ENCODE peak calls at places on chromosomes 7 and 10, in eight cellular contexts. One of them, this sample, is unnamed.

GRCh38 chr7:135923700-135924261 is 53.4 kb downstream of the MTPN start:
- DNase-seq in HCT116: peak; percentile 81
- DNase-seq in heart left ventricle: no peak
- DNase-seq in body of pancreas: no peak
- DNase-seq in Caco-2: no peak
- DNase-seq in HL-60: no peak
- DNase-seq in uterus: no peak
- DNase-seq in CD8-positive, alpha-beta memory T cell: no peak
- DNase-seq in this sample: peak; percentile 83

GRCh38 chr10:30169342-30169741 is 110.0 kb upstream of the JCAD start:
- DNase-seq in HCT116: no peak
- DNase-seq in heart left ventricle: no peak
- DNase-seq in body of pancreas: no peak
- DNase-seq in Caco-2: no peak
- DNase-seq in HL-60: no peak
- DNase-seq in uterus: no peak
- DNase-seq in CD8-positive, alpha-beta memory T cell: no peak
- DNase-seq in this sample: no peak

GRCh38 chr7:24912874-24913514 is 67.0 kb downstream of the OSBPL3 start:
- DNase-seq in HCT116: no peak
- DNase-seq in heart left ventricle: no peak
- DNase-seq in body of pancreas: no peak
- DNase-seq in Caco-2: no peak
- DNase-seq in HL-60: no peak
- DNase-seq in uterus: no peak
- DNase-seq in CD8-positive, alpha-beta memory T cell: no peak
- DNase-seq in this sample: no peak

GRCh38 chr7:111499027-111499426 is 63.3 kb downstream of the IMMP2L start:
- DNase-seq in HCT116: peak; percentile 7
- DNase-seq in heart left ventricle: no peak
- DNase-seq in body of pancreas: no peak
- DNase-seq in Caco-2: no peak
- DNase-seq in HL-60: no peak
- DNase-seq in uterus: no peak
- DNase-seq in CD8-positive, alpha-beta memory T cell: no peak
- DNase-seq in this sample: no peak

GRCh38 chr7:139698879-139699278 is 78.9 kb downstream of the HIPK2 start:
- DNase-seq in HCT116: no peak
- DNase-seq in heart left ventricle: no peak
- DNase-seq in body of pancreas: no peak
- DNase-seq in Caco-2: no peak
- DNase-seq in HL-60: no peak
- DNase-seq in uterus: no peak
- DNase-seq in CD8-positive, alpha-beta memory T cell: no peak
- DNase-seq in this sample: no peak

GRCh38 chr10:62085821-62086220 is 182.8 kb downstream of the RTKN2 start:
- DNase-seq in HCT116: no peak
- DNase-seq in heart left ventricle: no peak
- DNase-seq in body of pancreas: no peak
- DNase-seq in Caco-2: no peak
- DNase-seq in HL-60: no peak
- DNase-seq in uterus: no peak
- DNase-seq in CD8-positive, alpha-beta memory T cell: no peak
- DNase-seq in this sample: no peak

GRCh38 chr10:120559800-120560199 is 102.8 kb downstream of the PLPP4 start:
- DNase-seq in HCT116: no peak
- DNase-seq in heart left ventricle: no peak
- DNase-seq in body of pancreas: no peak
- DNase-seq in Caco-2: no peak
- DNase-seq in HL-60: no peak
- DNase-seq in uterus: no peak
- DNase-seq in CD8-positive, alpha-beta memory T cell: no peak
- DNase-seq in this sample: no peak

GRCh38 chr10:77350711-77351119 is 286.9 kb downstream of the KCNMA1 start:
- DNase-seq in HCT116: peak; percentile 92
- DNase-seq in heart left ventricle: no peak
- DNase-seq in body of pancreas: peak; percentile 41
- DNase-seq in Caco-2: no peak
- DNase-seq in HL-60: no peak
- DNase-seq in uterus: peak; percentile 81
- DNase-seq in CD8-positive, alpha-beta memory T cell: no peak
- DNase-seq in this sample: no peak

GRCh38 chr7:120165231-120165630 is 107.7 kb upstream of the KCND2 start:
- DNase-seq in HCT116: no peak
- DNase-seq in heart left ventricle: no peak
- DNase-seq in body of pancreas: no peak
- DNase-seq in Caco-2: no peak
- DNase-seq in HL-60: no peak
- DNase-seq in uterus: no peak
- DNase-seq in CD8-positive, alpha-beta memory T cell: no peak
- DNase-seq in this sample: no peak

GRCh38 chr7:31068006-31068675 is 16.0 kb downstream of the ADCYAP1R1 start:
- DNase-seq in HCT116: no peak
- DNase-seq in heart left ventricle: no peak
- DNase-seq in body of pancreas: no peak
- DNase-seq in Caco-2: no peak
- DNase-seq in HL-60: no peak
- DNase-seq in uterus: no peak
- DNase-seq in CD8-positive, alpha-beta memory T cell: no peak
- DNase-seq in this sample: no peak

GRCh38 chr7:74231232-74231590 is 21.4 kb downstream of the LAT2 start:
- DNase-seq in HCT116: no peak
- DNase-seq in heart left ventricle: no peak
- DNase-seq in body of pancreas: no peak
- DNase-seq in Caco-2: no peak
- DNase-seq in HL-60: no peak
- DNase-seq in uterus: no peak
- DNase-seq in CD8-positive, alpha-beta memory T cell: peak; percentile 12
- DNase-seq in this sample: no peak

GRCh38 chr7:4115941-4116610 is 566.0 kb upstream of the FOXK1 start:
- DNase-seq in HCT116: no peak
- DNase-seq in heart left ventricle: no peak
- DNase-seq in body of pancreas: no peak
- DNase-seq in Caco-2: no peak
- DNase-seq in HL-60: no peak
- DNase-seq in uterus: no peak
- DNase-seq in CD8-positive, alpha-beta memory T cell: no peak
- DNase-seq in this sample: no peak

GRCh38 chr7:13602036-13602435 is 387.4 kb downstream of the ETV1 start:
- DNase-seq in HCT116: no peak
- DNase-seq in heart left ventricle: no peak
- DNase-seq in body of pancreas: no peak
- DNase-seq in Caco-2: no peak
- DNase-seq in HL-60: no peak
- DNase-seq in uterus: no peak
- DNase-seq in CD8-positive, alpha-beta memory T cell: no peak
- DNase-seq in this sample: no peak

GRCh38 chr10:194281-194680 is 59.0 kb downstream of the ZMYND11 start:
- DNase-seq in HCT116: no peak
- DNase-seq in heart left ventricle: no peak
- DNase-seq in body of pancreas: no peak
- DNase-seq in Caco-2: no peak
- DNase-seq in HL-60: no peak
- DNase-seq in uterus: no peak
- DNase-seq in CD8-positive, alpha-beta memory T cell: no peak
- DNase-seq in this sample: no peak

DNA sequence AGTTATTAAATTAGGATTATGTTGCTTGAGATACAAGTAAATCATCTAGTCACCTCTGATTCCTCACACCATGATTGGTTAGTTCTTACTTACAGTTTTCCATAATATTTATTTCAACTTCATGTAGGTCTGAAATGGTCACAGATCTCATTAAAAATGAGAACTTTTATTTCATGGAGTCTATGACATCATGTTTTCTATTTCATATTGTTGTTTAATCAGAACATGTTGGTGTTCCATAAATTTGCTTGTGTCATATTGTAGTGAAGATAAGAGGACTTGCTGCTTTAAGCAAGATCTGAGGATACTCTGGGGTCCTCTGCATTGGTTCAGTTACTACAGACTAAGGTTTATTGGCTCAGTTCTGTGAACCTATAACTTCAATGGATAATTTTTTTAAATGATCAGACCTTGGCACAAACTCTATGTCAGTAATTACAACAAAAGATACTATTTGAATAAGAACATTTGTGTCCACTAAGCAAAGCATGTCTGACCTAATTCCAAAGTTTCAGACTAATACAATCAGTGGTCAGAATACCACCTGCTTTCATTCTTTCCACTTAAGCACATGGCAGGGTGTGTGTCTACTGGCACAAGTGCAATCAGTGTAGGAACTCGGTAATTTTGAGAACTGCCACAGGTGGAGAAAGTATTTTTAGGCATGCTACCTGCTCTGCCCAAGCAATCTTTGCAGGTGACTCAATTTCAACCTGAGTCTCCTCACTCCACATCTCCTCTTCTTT is 68.5 kb downstream of the CCDC71L start:
- DNase-seq in HCT116: no peak
- DNase-seq in heart left ventricle: no peak
- DNase-seq in body of pancreas: peak; percentile 29
- DNase-seq in Caco-2: no peak
- DNase-seq in HL-60: no peak
- DNase-seq in uterus: no peak
- DNase-seq in CD8-positive, alpha-beta memory T cell: no peak
- DNase-seq in this sample: no peak
- H3K27me3 ChIP-seq in HCT116: no peaks in the 10 kb centered on the region
- H3K27me3 ChIP-seq in heart left ventricle: no peaks in the 10 kb centered on the region
- H3K27me3 ChIP-seq in body of pancreas: no peaks in the 10 kb centered on the region
- H3K27me3 ChIP-seq in Caco-2: no peaks in the 10 kb centered on the region
- H3K27me3 ChIP-seq in HL-60: no peaks in the 10 kb centered on the region
- H3K27me3 ChIP-seq in uterus: no peaks in the 10 kb centered on the region
- H3K27me3 ChIP-seq in CD8-positive, alpha-beta memory T cell: no peaks in the 10 kb centered on the region
- H3K27me3 ChIP-seq in this sample: no peaks in the 10 kb centered on the region

DNA sequence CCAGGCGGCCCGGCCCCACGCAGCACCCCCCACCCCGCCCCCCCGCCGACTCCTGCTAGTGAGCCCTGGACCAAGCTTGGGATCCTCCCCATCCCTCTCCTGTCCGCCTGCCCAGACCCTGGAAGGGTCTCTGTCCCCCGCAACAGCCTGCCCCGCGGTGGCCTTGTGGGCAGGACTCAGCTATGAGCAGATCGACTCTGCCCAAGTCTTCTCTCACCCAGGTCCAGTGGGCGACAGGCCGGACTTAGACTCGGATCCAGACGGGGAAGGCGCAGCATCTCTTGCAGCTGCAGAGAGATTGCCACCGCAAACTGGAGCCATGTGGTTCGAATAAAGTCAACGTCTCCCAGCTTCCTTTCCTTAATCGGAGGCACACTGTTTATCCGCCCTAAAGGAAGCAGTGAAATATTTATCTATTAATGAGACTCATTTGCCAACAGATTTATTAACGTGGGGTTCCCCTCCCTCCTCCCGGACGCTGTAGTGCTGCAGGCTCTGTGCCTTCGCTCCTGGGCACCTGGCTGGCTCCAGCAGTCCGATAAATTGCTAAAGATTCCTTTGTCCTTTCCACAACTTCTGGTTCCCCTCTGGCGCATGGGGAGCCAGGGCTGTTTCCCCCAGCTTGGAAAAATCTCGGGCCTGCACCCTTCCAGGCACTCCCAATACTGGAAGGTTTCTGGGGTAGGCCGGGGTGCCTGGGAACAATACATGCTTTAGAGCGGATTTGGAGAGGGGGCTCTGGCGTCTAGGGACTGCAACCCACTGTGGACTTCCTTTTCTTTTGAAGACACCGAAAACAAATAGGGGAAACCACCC is 634 bp upstream of the HOXA7 start:
- DNase-seq in HCT116: no peak
- DNase-seq in heart left ventricle: no peak
- DNase-seq in body of pancreas: no peak
- DNase-seq in Caco-2: no peak
- DNase-seq in HL-60: no peak
- DNase-seq in uterus: peak; percentile 49
- DNase-seq in CD8-positive, alpha-beta memory T cell: no peak
- DNase-seq in this sample: no peak
- H3K27me3 ChIP-seq in HCT116: no peaks in the 10 kb centered on the region
- H3K27me3 ChIP-seq in heart left ventricle: peaks cover 98% of the 10 kb centered on the region
- H3K27me3 ChIP-seq in body of pancreas: peaks cover 68% of the 10 kb centered on the region
- H3K27me3 ChIP-seq in Caco-2: no peaks in the 10 kb centered on the region
- H3K27me3 ChIP-seq in HL-60: peaks cover 68% of the 10 kb centered on the region
- H3K27me3 ChIP-seq in uterus: no peaks in the 10 kb centered on the region
- H3K27me3 ChIP-seq in CD8-positive, alpha-beta memory T cell: peaks cover 85% of the 10 kb centered on the region
- H3K27me3 ChIP-seq in this sample: peaks cover 100% of the 10 kb centered on the region

GRCh38 chr10:117464176-117464575 is 78.4 kb upstream of the EMX2 start:
- DNase-seq in HCT116: no peak
- DNase-seq in heart left ventricle: no peak
- DNase-seq in body of pancreas: no peak
- DNase-seq in Caco-2: no peak
- DNase-seq in HL-60: no peak
- DNase-seq in uterus: no peak
- DNase-seq in CD8-positive, alpha-beta memory T cell: no peak
- DNase-seq in this sample: peak; percentile 82

GRCh38 chr10:117470733-117471132 is 71.8 kb upstream of the EMX2 start:
- DNase-seq in HCT116: no peak
- DNase-seq in heart left ventricle: no peak
- DNase-seq in body of pancreas: no peak
- DNase-seq in Caco-2: no peak
- DNase-seq in HL-60: no peak
- DNase-seq in uterus: no peak
- DNase-seq in CD8-positive, alpha-beta memory T cell: no peak
- DNase-seq in this sample: no peak

GRCh38 chr10:117472872-117473271 is 69.7 kb upstream of the EMX2 start:
- DNase-seq in HCT116: no peak
- DNase-seq in heart left ventricle: no peak
- DNase-seq in body of pancreas: no peak
- DNase-seq in Caco-2: no peak
- DNase-seq in HL-60: no peak
- DNase-seq in uterus: no peak
- DNase-seq in CD8-positive, alpha-beta memory T cell: no peak
- DNase-seq in this sample: no peak

GRCh38 chr10:117471344-117471874 is 71.1 kb upstream of the EMX2 start:
- DNase-seq in HCT116: no peak
- DNase-seq in heart left ventricle: no peak
- DNase-seq in body of pancreas: no peak
- DNase-seq in Caco-2: no peak
- DNase-seq in HL-60: no peak
- DNase-seq in uterus: no peak
- DNase-seq in CD8-positive, alpha-beta memory T cell: no peak
- DNase-seq in this sample: no peak

GRCh38 chr10:117468665-117469064 is 73.9 kb upstream of the EMX2 start:
- DNase-seq in HCT116: no peak
- DNase-seq in heart left ventricle: no peak
- DNase-seq in body of pancreas: no peak
- DNase-seq in Caco-2: no peak
- DNase-seq in HL-60: no peak
- DNase-seq in uterus: no peak
- DNase-seq in CD8-positive, alpha-beta memory T cell: no peak
- DNase-seq in this sample: no peak
- H3K27me3 ChIP-seq in HCT116: no peaks in the 10 kb centered on the region
- H3K27me3 ChIP-seq in heart left ventricle: peaks cover 9% of the 10 kb centered on the region
- H3K27me3 ChIP-seq in body of pancreas: no peaks in the 10 kb centered on the region
- H3K27me3 ChIP-seq in Caco-2: no peaks in the 10 kb centered on the region
- H3K27me3 ChIP-seq in HL-60: no peaks in the 10 kb centered on the region
- H3K27me3 ChIP-seq in uterus: no peaks in the 10 kb centered on the region
- H3K27me3 ChIP-seq in CD8-positive, alpha-beta memory T cell: no peaks in the 10 kb centered on the region
- H3K27me3 ChIP-seq in this sample: no peaks in the 10 kb centered on the region

DNA sequence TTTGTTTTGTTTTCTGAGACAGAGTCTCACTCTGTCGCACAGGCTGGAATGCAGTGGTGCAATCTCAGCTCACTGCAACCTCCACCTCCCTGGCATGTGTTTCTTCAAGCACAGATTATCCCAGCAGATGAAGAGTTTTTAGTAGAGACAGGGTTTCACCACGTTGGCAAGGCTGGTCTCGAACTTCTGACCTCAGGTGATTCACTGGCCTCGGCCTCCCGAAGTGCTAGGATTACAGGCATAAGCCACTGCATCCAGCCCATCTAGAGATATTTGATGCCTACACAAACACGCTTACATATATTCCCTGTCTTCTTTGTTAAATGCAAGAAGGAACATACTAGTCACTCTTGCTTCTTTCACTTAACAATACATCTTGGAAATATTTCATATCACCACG is 5.9 kb upstream of the PTF1A start:
- DNase-seq in HCT116: no peak
- DNase-seq in heart left ventricle: no peak
- DNase-seq in body of pancreas: no peak
- DNase-seq in Caco-2: no peak
- DNase-seq in HL-60: no peak
- DNase-seq in uterus: no peak
- DNase-seq in CD8-positive, alpha-beta memory T cell: no peak
- DNase-seq in this sample: no peak
- H3K27me3 ChIP-seq in HCT116: peaks cover 35% of the 10 kb centered on the region
- H3K27me3 ChIP-seq in heart left ventricle: peaks cover 66% of the 10 kb centered on the region
- H3K27me3 ChIP-seq in body of pancreas: no peaks in the 10 kb centered on the region
- H3K27me3 ChIP-seq in Caco-2: no peaks in the 10 kb centered on the region
- H3K27me3 ChIP-seq in HL-60: peaks cover 3% of the 10 kb centered on the region
- H3K27me3 ChIP-seq in uterus: peaks cover 4% of the 10 kb centered on the region
- H3K27me3 ChIP-seq in CD8-positive, alpha-beta memory T cell: peaks cover 6% of the 10 kb centered on the region
- H3K27me3 ChIP-seq in this sample: peaks cover 100% of the 10 kb centered on the region

This sample was measured in cardiac muscle cell.